ENCODE peak calls at places on chromosomes 13 and 19, in eight cellular contexts. One of them, this sample, is unnamed.

GRCh38 chr13:30140973-30141372 is 166.4 kb downstream of the KATNAL1 start:
- DNase-seq in fibroblast of the aortic adventitia: no peak
- DNase-seq in A549: no peak
- DNase-seq in GM23248: no peak
- DNase-seq in cardiac fibroblast: no peak
- DNase-seq in heart right ventricle: no peak
- DNase-seq in HFF-Myc: no peak
- DNase-seq in SK-N-SH: no peak
- DNase-seq in this sample: no peak

GRCh38 chr13:44921931-44922758 is 67.1 kb downstream of the NUFIP1 start:
- DNase-seq in A549: peak; percentile 92
- DNase-seq in HFF-Myc: peak; percentile 54
- DNase-seq in cardiac fibroblast: peak; percentile 97
- DNase-seq in heart right ventricle: peak; percentile 51
- DNase-seq in fibroblast of the aortic adventitia: peak; percentile 97
- DNase-seq in SK-N-SH: no peak
- DNase-seq in GM23248: peak; percentile 95
- DNase-seq in this sample: no peak

GRCh38 chr13:113367020-113367560 is 3.2 kb upstream of the GRTP1 start:
- DNase-seq in fibroblast of the aortic adventitia: no peak
- DNase-seq in GM23248: no peak
- DNase-seq in HFF-Myc: no peak
- DNase-seq in cardiac fibroblast: no peak
- DNase-seq in heart right ventricle: no peak
- DNase-seq in A549: no peak
- DNase-seq in SK-N-SH: no peak
- DNase-seq in this sample: no peak

GRCh38 chr19:55258476-55258827 is 365 bp downstream of the PPP6R1 start:
- DNase-seq in HFF-Myc: no peak
- DNase-seq in SK-N-SH: peak; percentile 87
- DNase-seq in A549: no peak
- DNase-seq in fibroblast of the aortic adventitia: no peak
- DNase-seq in heart right ventricle: no peak
- DNase-seq in cardiac fibroblast: no peak
- DNase-seq in GM23248: peak; percentile 52
- DNase-seq in this sample: no peak

GRCh38 chr19:34900245-34900644 is 26.5 kb upstream of the ZNF30 start:
- DNase-seq in A549: no peak
- DNase-seq in heart right ventricle: no peak
- DNase-seq in HFF-Myc: no peak
- DNase-seq in fibroblast of the aortic adventitia: no peak
- DNase-seq in cardiac fibroblast: no peak
- DNase-seq in GM23248: no peak
- DNase-seq in SK-N-SH: no peak
- DNase-seq in this sample: no peak

GRCh38 chr19:50720921-50721291 is 1.3 kb upstream of the SHANK1 start:
- DNase-seq in heart right ventricle: no peak
- DNase-seq in SK-N-SH: no peak
- DNase-seq in HFF-Myc: peak; percentile 63
- DNase-seq in GM23248: peak; percentile 94
- DNase-seq in fibroblast of the aortic adventitia: peak; percentile 39
- DNase-seq in cardiac fibroblast: no peak
- DNase-seq in A549: peak; percentile 51
- DNase-seq in this sample: no peak

GRCh38 chr13:46126552-46127171 is 21.8 kb upstream of the CPB2 start:
- DNase-seq in cardiac fibroblast: peak; percentile 83
- DNase-seq in heart right ventricle: peak; percentile 45
- DNase-seq in GM23248: peak; percentile 86
- DNase-seq in A549: peak; percentile 66
- DNase-seq in SK-N-SH: peak; percentile 68
- DNase-seq in fibroblast of the aortic adventitia: peak; percentile 76
- DNase-seq in HFF-Myc: peak; percentile 50
- DNase-seq in this sample: no peak

GRCh38 chr13:113183450-113184129 is 24.9 kb downstream of the PCID2 start:
- DNase-seq in fibroblast of the aortic adventitia: no peak
- DNase-seq in heart right ventricle: no peak
- DNase-seq in HFF-Myc: no peak
- DNase-seq in SK-N-SH: no peak
- DNase-seq in A549: peak; percentile 14
- DNase-seq in cardiac fibroblast: no peak
- DNase-seq in GM23248: no peak
- DNase-seq in this sample: no peak

GRCh38 chr13:30141773-30142501 is 165.4 kb downstream of the KATNAL1 start:
- DNase-seq in heart right ventricle: no peak
- DNase-seq in HFF-Myc: no peak
- DNase-seq in GM23248: peak; percentile 35
- DNase-seq in cardiac fibroblast: no peak
- DNase-seq in fibroblast of the aortic adventitia: no peak
- DNase-seq in SK-N-SH: no peak
- DNase-seq in A549: no peak
- DNase-seq in this sample: no peak

GRCh38 chr19:47813304-47813994 is 8.3 kb upstream of the CRX start:
- DNase-seq in A549: peak; percentile 85
- DNase-seq in GM23248: peak; percentile 56
- DNase-seq in SK-N-SH: peak; percentile 86
- DNase-seq in fibroblast of the aortic adventitia: peak; percentile 39
- DNase-seq in HFF-Myc: peak; percentile 12
- DNase-seq in cardiac fibroblast: peak; percentile 59
- DNase-seq in heart right ventricle: peak; percentile 65
- DNase-seq in this sample: peak; percentile 76

GRCh38 chr13:93744033-93744432 is 517.4 kb downstream of the GPC6 start:
- DNase-seq in GM23248: no peak
- DNase-seq in A549: no peak
- DNase-seq in SK-N-SH: no peak
- DNase-seq in HFF-Myc: no peak
- DNase-seq in fibroblast of the aortic adventitia: no peak
- DNase-seq in cardiac fibroblast: no peak
- DNase-seq in heart right ventricle: no peak
- DNase-seq in this sample: no peak

GRCh38 chr13:93744886-93745285 is 518.3 kb downstream of the GPC6 start:
- DNase-seq in heart right ventricle: no peak
- DNase-seq in cardiac fibroblast: no peak
- DNase-seq in fibroblast of the aortic adventitia: no peak
- DNase-seq in HFF-Myc: no peak
- DNase-seq in A549: no peak
- DNase-seq in GM23248: no peak
- DNase-seq in SK-N-SH: no peak
- DNase-seq in this sample: no peak

GRCh38 chr13:93751117-93751516 is 524.5 kb downstream of the GPC6 start:
- DNase-seq in SK-N-SH: no peak
- DNase-seq in heart right ventricle: no peak
- DNase-seq in cardiac fibroblast: no peak
- DNase-seq in A549: no peak
- DNase-seq in GM23248: no peak
- DNase-seq in fibroblast of the aortic adventitia: no peak
- DNase-seq in HFF-Myc: no peak
- DNase-seq in this sample: no peak

GRCh38 chr13:93746589-93746988 is 520.0 kb downstream of the GPC6 start:
- DNase-seq in GM23248: no peak
- DNase-seq in HFF-Myc: no peak
- DNase-seq in cardiac fibroblast: no peak
- DNase-seq in SK-N-SH: no peak
- DNase-seq in fibroblast of the aortic adventitia: no peak
- DNase-seq in heart right ventricle: no peak
- DNase-seq in A549: no peak
- DNase-seq in this sample: no peak

DNA sequence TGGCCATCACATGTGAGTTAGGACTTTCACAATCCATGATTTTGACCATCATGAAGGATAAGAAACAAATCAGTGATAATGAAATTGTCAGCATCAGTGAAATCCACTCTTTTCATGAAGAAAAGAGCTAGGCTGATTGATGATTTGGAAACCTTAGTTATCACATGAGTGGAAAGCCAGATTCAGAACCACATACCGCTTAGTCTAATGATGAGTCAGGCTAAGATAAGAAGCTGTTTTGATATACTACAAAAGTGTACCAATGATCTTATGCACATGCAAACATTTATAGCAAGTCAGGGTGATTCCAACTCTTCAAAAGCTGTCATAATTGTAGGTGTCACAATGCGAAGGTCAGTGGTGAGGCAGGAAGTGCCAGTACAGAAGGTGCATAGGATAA is 519.3 kb downstream of the GPC6 start:
- DNase-seq in fibroblast of the aortic adventitia: peak; percentile 73
- DNase-seq in SK-N-SH: no peak
- DNase-seq in A549: no peak
- DNase-seq in heart right ventricle: no peak
- DNase-seq in cardiac fibroblast: peak; percentile 41
- DNase-seq in HFF-Myc: no peak
- DNase-seq in GM23248: no peak
- DNase-seq in this sample: no peak
- H3K4me3 ChIP-seq in fibroblast of the aortic adventitia: no peak overlapping the region
- H3K4me3 ChIP-seq in SK-N-SH: no peak overlapping the region
- H3K4me3 ChIP-seq in A549: no peak overlapping the region
- H3K4me3 ChIP-seq in heart right ventricle: no peak overlapping the region
- H3K4me3 ChIP-seq in cardiac fibroblast: no peak overlapping the region
- H3K4me3 ChIP-seq in HFF-Myc: no peak overlapping the region
- H3K4me3 ChIP-seq in GM23248: no peak overlapping the region
- H3K4me3 ChIP-seq in this sample: no peak overlapping the region

DNA sequence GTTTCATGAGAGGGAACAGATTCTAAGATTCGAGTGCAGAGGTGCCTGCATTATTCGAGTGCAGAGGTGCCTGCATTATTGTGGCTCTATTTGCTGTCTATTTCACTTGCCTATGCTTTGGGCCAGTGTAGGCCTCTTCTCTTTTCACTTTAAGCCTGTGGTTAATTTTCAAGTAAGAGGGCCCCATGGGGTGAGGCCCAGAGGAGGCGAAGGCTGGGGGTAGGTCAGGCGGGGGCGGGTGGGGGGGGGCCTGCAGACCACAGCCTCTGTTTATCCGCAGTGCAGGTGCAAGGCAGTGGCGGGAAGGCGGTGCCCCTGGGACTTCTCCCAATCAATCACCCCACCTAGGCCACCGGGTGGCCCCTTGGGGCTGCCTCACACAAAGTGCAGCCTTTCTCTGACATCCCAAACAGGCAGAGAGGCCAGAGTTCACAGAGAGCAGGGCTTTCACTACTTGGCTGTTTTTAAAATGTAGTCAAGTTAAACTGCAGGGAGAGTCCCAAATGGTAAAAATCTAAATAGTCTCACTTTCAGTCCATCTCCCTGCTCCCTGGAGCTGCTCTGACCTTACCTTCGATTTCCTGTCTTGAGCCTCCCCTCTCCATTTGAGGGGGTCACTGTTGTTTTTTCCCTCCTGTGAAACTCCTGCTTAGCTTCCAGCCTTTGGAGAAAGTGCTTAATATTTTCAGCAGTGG is 249.1 kb downstream of the DLEU7 start:
- DNase-seq in fibroblast of the aortic adventitia: no peak
- DNase-seq in cardiac fibroblast: no peak
- DNase-seq in heart right ventricle: no peak
- DNase-seq in SK-N-SH: peak; percentile 27
- DNase-seq in A549: no peak
- DNase-seq in GM23248: no peak
- DNase-seq in HFF-Myc: no peak
- DNase-seq in this sample: no peak
- H3K4me3 ChIP-seq in fibroblast of the aortic adventitia: no peak overlapping the region
- H3K4me3 ChIP-seq in cardiac fibroblast: no peak overlapping the region
- H3K4me3 ChIP-seq in heart right ventricle: no peak overlapping the region
- H3K4me3 ChIP-seq in SK-N-SH: no peak overlapping the region
- H3K4me3 ChIP-seq in A549: no peak overlapping the region
- H3K4me3 ChIP-seq in GM23248: no peak overlapping the region
- H3K4me3 ChIP-seq in HFF-Myc: no peak overlapping the region
- H3K4me3 ChIP-seq in this sample: no peak overlapping the region

GRCh38 chr19:15199219-15199651 is 1.6 kb downstream of the NOTCH3 start:
- DNase-seq in A549: no peak
- DNase-seq in heart right ventricle: no peak
- DNase-seq in HFF-Myc: no peak
- DNase-seq in fibroblast of the aortic adventitia: no peak
- DNase-seq in cardiac fibroblast: no peak
- DNase-seq in GM23248: no peak
- DNase-seq in SK-N-SH: no peak
- DNase-seq in this sample: no peak
- H3K4me3 ChIP-seq in A549: peak overlapping the region; percentile 68
- H3K4me3 ChIP-seq in heart right ventricle: peak overlapping the region; percentile 28
- H3K4me3 ChIP-seq in HFF-Myc: no peak overlapping the region
- H3K4me3 ChIP-seq in fibroblast of the aortic adventitia: peak overlapping the region; percentile 39
- H3K4me3 ChIP-seq in cardiac fibroblast: peak overlapping the region; percentile 81
- H3K4me3 ChIP-seq in GM23248: peak overlapping the region; percentile 86
- H3K4me3 ChIP-seq in SK-N-SH: peak overlapping the region; percentile 62
- H3K4me3 ChIP-seq in this sample: peak overlapping the region; percentile 63

DNA sequence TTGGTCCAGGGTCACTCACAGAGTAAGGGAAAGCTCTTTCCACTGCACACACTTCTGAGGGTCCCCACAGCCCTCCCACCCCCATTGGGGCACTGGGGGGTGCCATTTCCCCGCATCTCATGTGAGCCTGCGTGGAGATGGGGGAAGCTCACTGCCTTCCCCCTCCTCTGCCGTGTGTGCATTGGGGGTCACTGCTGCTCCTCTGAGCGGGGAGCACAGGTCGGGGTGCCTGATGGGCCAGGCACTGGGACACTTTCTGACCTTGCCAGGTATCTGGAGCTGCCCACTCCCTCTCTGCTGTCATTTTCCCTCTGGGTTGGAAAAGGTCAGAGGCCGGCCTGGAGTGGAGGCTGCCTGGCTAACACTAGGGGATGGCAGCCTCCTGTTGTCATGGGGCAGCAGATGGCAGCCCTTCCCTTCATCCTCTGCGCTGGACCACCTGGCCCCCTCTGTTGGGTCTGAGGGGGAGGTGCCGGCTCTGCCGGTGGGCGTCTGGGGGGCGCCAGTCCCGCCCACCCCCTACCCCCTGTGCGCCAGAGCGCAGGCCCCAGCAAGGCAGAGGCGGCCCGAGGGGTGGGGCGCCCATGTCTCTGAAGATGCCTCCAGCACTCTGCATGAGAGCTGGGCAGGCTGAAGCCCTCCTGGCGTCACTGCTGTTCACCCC is 9.1 kb downstream of the SSBP4 start:
- DNase-seq in GM23248: no peak
- DNase-seq in heart right ventricle: no peak
- DNase-seq in cardiac fibroblast: no peak
- DNase-seq in SK-N-SH: no peak
- DNase-seq in HFF-Myc: no peak
- DNase-seq in A549: no peak
- DNase-seq in fibroblast of the aortic adventitia: no peak
- DNase-seq in this sample: no peak
- H3K4me3 ChIP-seq in GM23248: no peak overlapping the region
- H3K4me3 ChIP-seq in heart right ventricle: no peak overlapping the region
- H3K4me3 ChIP-seq in cardiac fibroblast: no peak overlapping the region
- H3K4me3 ChIP-seq in SK-N-SH: peak overlapping the region; percentile 43
- H3K4me3 ChIP-seq in HFF-Myc: peak overlapping the region; percentile 13
- H3K4me3 ChIP-seq in A549: peak overlapping the region; percentile 34
- H3K4me3 ChIP-seq in fibroblast of the aortic adventitia: no peak overlapping the region
- H3K4me3 ChIP-seq in this sample: peak overlapping the region; percentile 47

This sample was measured in suprapubic skin.